ENCODE peak calls at places on chromosome 13, in nine cellular contexts. One of them, this sample, is unnamed.

GRCh38 chr13:42539670-42540069 is 34.3 kb upstream of the TNFSF11 start:
- DNase-seq in NCI-H1105: no peak
- DNase-seq in foreskin fibroblast: no peak
- DNase-seq in CD8-positive, alpha-beta T cell: no peak
- DNase-seq in amniotic stem cell: no peak
- DNase-seq in neural progenitor cell: no peak
- DNase-seq in KG1: no peak
- DNase-seq in HCEC 1CT: no peak
- DNase-seq in stimulated activated CD4-positive, alpha-beta T cell treated with anti-CD3 and anti-CD28 coated beads, Interleukin-2, amount 100 ng/mL, for 24 hours: no peak
- DNase-seq in this sample: no peak

GRCh38 chr13:77907653-77908341 is 10.8 kb downstream of the EDNRB start:
- DNase-seq in HCEC 1CT: no peak
- DNase-seq in stimulated activated CD4-positive, alpha-beta T cell treated with anti-CD3 and anti-CD28 coated beads, Interleukin-2, amount 100 ng/mL, for 24 hours: no peak
- DNase-seq in neural progenitor cell: no peak
- DNase-seq in NCI-H1105: no peak
- DNase-seq in amniotic stem cell: no peak
- DNase-seq in KG1: no peak
- DNase-seq in foreskin fibroblast: no peak
- DNase-seq in CD8-positive, alpha-beta T cell: no peak
- DNase-seq in this sample: no peak

GRCh38 chr13:98978280-98978679 is 416 bp upstream of the DOCK9 start:
- DNase-seq in CD8-positive, alpha-beta T cell: no peak
- DNase-seq in stimulated activated CD4-positive, alpha-beta T cell treated with anti-CD3 and anti-CD28 coated beads, Interleukin-2, amount 100 ng/mL, for 24 hours: no peak
- DNase-seq in KG1: no peak
- DNase-seq in foreskin fibroblast: peak
- DNase-seq in NCI-H1105: no peak
- DNase-seq in amniotic stem cell: no peak
- DNase-seq in HCEC 1CT: peak
- DNase-seq in neural progenitor cell: no peak
- DNase-seq in this sample: no peak

GRCh38 chr13:75486146-75486545 is 4.2 kb upstream of the TBC1D4 start:
- DNase-seq in amniotic stem cell: no peak
- DNase-seq in CD8-positive, alpha-beta T cell: no peak
- DNase-seq in stimulated activated CD4-positive, alpha-beta T cell treated with anti-CD3 and anti-CD28 coated beads, Interleukin-2, amount 100 ng/mL, for 24 hours: no peak
- DNase-seq in HCEC 1CT: no peak
- DNase-seq in KG1: no peak
- DNase-seq in NCI-H1105: no peak
- DNase-seq in neural progenitor cell: peak
- DNase-seq in foreskin fibroblast: no peak
- DNase-seq in this sample: no peak

GRCh38 chr13:50951366-50951765 is 41.8 kb downstream of the RNASEH2B start:
- DNase-seq in foreskin fibroblast: no peak
- DNase-seq in stimulated activated CD4-positive, alpha-beta T cell treated with anti-CD3 and anti-CD28 coated beads, Interleukin-2, amount 100 ng/mL, for 24 hours: no peak
- DNase-seq in KG1: no peak
- DNase-seq in CD8-positive, alpha-beta T cell: no peak
- DNase-seq in amniotic stem cell: no peak
- DNase-seq in HCEC 1CT: no peak
- DNase-seq in NCI-H1105: no peak
- DNase-seq in neural progenitor cell: no peak
- DNase-seq in this sample: no peak

GRCh38 chr13:95643814-95644598 is 500 bp downstream of the DZIP1 start:
- DNase-seq in foreskin fibroblast: peak
- DNase-seq in KG1: no peak
- DNase-seq in stimulated activated CD4-positive, alpha-beta T cell treated with anti-CD3 and anti-CD28 coated beads, Interleukin-2, amount 100 ng/mL, for 24 hours: peak
- DNase-seq in HCEC 1CT: peak
- DNase-seq in neural progenitor cell: peak
- DNase-seq in NCI-H1105: peak
- DNase-seq in CD8-positive, alpha-beta T cell: no peak
- DNase-seq in amniotic stem cell: no peak
- DNase-seq in this sample: peak

GRCh38 chr13:31174018-31174417 is 12.3 kb upstream of the HSPH1 start:
- DNase-seq in amniotic stem cell: no peak
- DNase-seq in HCEC 1CT: peak
- DNase-seq in neural progenitor cell: no peak
- DNase-seq in foreskin fibroblast: no peak
- DNase-seq in KG1: no peak
- DNase-seq in NCI-H1105: no peak
- DNase-seq in CD8-positive, alpha-beta T cell: no peak
- DNase-seq in stimulated activated CD4-positive, alpha-beta T cell treated with anti-CD3 and anti-CD28 coated beads, Interleukin-2, amount 100 ng/mL, for 24 hours: no peak
- DNase-seq in this sample: peak

GRCh38 chr13:75365724-75366173 is 116.2 kb downstream of the TBC1D4 start:
- DNase-seq in amniotic stem cell: peak
- DNase-seq in NCI-H1105: no peak
- DNase-seq in stimulated activated CD4-positive, alpha-beta T cell treated with anti-CD3 and anti-CD28 coated beads, Interleukin-2, amount 100 ng/mL, for 24 hours: no peak
- DNase-seq in KG1: no peak
- DNase-seq in CD8-positive, alpha-beta T cell: no peak
- DNase-seq in neural progenitor cell: no peak
- DNase-seq in HCEC 1CT: peak
- DNase-seq in foreskin fibroblast: peak
- DNase-seq in this sample: no peak

GRCh38 chr13:94656766-94657165 is 55.1 kb downstream of the GPR180 start:
- DNase-seq in neural progenitor cell: no peak
- DNase-seq in KG1: no peak
- DNase-seq in HCEC 1CT: peak
- DNase-seq in foreskin fibroblast: peak
- DNase-seq in amniotic stem cell: peak
- DNase-seq in stimulated activated CD4-positive, alpha-beta T cell treated with anti-CD3 and anti-CD28 coated beads, Interleukin-2, amount 100 ng/mL, for 24 hours: peak
- DNase-seq in CD8-positive, alpha-beta T cell: no peak
- DNase-seq in NCI-H1105: no peak
- DNase-seq in this sample: peak

GRCh38 chr13:113355621-113356020 is 8.3 kb downstream of the GRTP1 start:
- DNase-seq in KG1: no peak
- DNase-seq in neural progenitor cell: no peak
- DNase-seq in HCEC 1CT: no peak
- DNase-seq in NCI-H1105: no peak
- DNase-seq in amniotic stem cell: no peak
- DNase-seq in foreskin fibroblast: no peak
- DNase-seq in CD8-positive, alpha-beta T cell: no peak
- DNase-seq in stimulated activated CD4-positive, alpha-beta T cell treated with anti-CD3 and anti-CD28 coated beads, Interleukin-2, amount 100 ng/mL, for 24 hours: no peak
- DNase-seq in this sample: no peak

GRCh38 chr13:103315701-103316100 is 249.5 kb upstream of the SLC10A2 start:
- DNase-seq in foreskin fibroblast: no peak
- DNase-seq in CD8-positive, alpha-beta T cell: no peak
- DNase-seq in KG1: no peak
- DNase-seq in stimulated activated CD4-positive, alpha-beta T cell treated with anti-CD3 and anti-CD28 coated beads, Interleukin-2, amount 100 ng/mL, for 24 hours: no peak
- DNase-seq in NCI-H1105: no peak
- DNase-seq in neural progenitor cell: no peak
- DNase-seq in amniotic stem cell: no peak
- DNase-seq in HCEC 1CT: no peak
- DNase-seq in this sample: no peak

GRCh38 chr13:27770809-27771208 is 21.5 kb upstream of the GSX1 start:
- DNase-seq in amniotic stem cell: no peak
- DNase-seq in HCEC 1CT: peak
- DNase-seq in CD8-positive, alpha-beta T cell: no peak
- DNase-seq in KG1: no peak
- DNase-seq in NCI-H1105: no peak
- DNase-seq in stimulated activated CD4-positive, alpha-beta T cell treated with anti-CD3 and anti-CD28 coated beads, Interleukin-2, amount 100 ng/mL, for 24 hours: peak
- DNase-seq in foreskin fibroblast: no peak
- DNase-seq in neural progenitor cell: peak
- DNase-seq in this sample: peak

GRCh38 chr13:44857061-44857460 is 132.2 kb downstream of the NUFIP1 start:
- DNase-seq in HCEC 1CT: no peak
- DNase-seq in NCI-H1105: no peak
- DNase-seq in CD8-positive, alpha-beta T cell: no peak
- DNase-seq in stimulated activated CD4-positive, alpha-beta T cell treated with anti-CD3 and anti-CD28 coated beads, Interleukin-2, amount 100 ng/mL, for 24 hours: no peak
- DNase-seq in neural progenitor cell: no peak
- DNase-seq in KG1: no peak
- DNase-seq in foreskin fibroblast: no peak
- DNase-seq in amniotic stem cell: no peak
- DNase-seq in this sample: no peak

GRCh38 chr13:74289861-74290260 is 155.7 kb upstream of the KLF12 start:
- DNase-seq in stimulated activated CD4-positive, alpha-beta T cell treated with anti-CD3 and anti-CD28 coated beads, Interleukin-2, amount 100 ng/mL, for 24 hours: no peak
- DNase-seq in amniotic stem cell: no peak
- DNase-seq in KG1: no peak
- DNase-seq in HCEC 1CT: no peak
- DNase-seq in neural progenitor cell: no peak
- DNase-seq in CD8-positive, alpha-beta T cell: no peak
- DNase-seq in NCI-H1105: peak
- DNase-seq in foreskin fibroblast: no peak
- DNase-seq in this sample: peak

GRCh38 chr13:113665582-113666323 is 1.3 kb upstream of the GRK1 start:
- DNase-seq in KG1: no peak
- DNase-seq in stimulated activated CD4-positive, alpha-beta T cell treated with anti-CD3 and anti-CD28 coated beads, Interleukin-2, amount 100 ng/mL, for 24 hours: no peak
- DNase-seq in NCI-H1105: no peak
- DNase-seq in HCEC 1CT: no peak
- DNase-seq in CD8-positive, alpha-beta T cell: no peak
- DNase-seq in neural progenitor cell: no peak
- DNase-seq in amniotic stem cell: no peak
- DNase-seq in foreskin fibroblast: no peak
- DNase-seq in this sample: no peak

GRCh38 chr13:50396001-50396400 is 380.8 kb downstream of the KCNRG start:
- DNase-seq in foreskin fibroblast: no peak
- DNase-seq in stimulated activated CD4-positive, alpha-beta T cell treated with anti-CD3 and anti-CD28 coated beads, Interleukin-2, amount 100 ng/mL, for 24 hours: no peak
- DNase-seq in neural progenitor cell: no peak
- DNase-seq in NCI-H1105: no peak
- DNase-seq in CD8-positive, alpha-beta T cell: no peak
- DNase-seq in HCEC 1CT: no peak
- DNase-seq in amniotic stem cell: no peak
- DNase-seq in KG1: no peak
- DNase-seq in this sample: no peak

GRCh38 chr13:110109910-110110309 is 197.0 kb downstream of the COL4A1 start:
- DNase-seq in stimulated activated CD4-positive, alpha-beta T cell treated with anti-CD3 and anti-CD28 coated beads, Interleukin-2, amount 100 ng/mL, for 24 hours: no peak
- DNase-seq in neural progenitor cell: peak
- DNase-seq in KG1: no peak
- DNase-seq in NCI-H1105: no peak
- DNase-seq in HCEC 1CT: peak
- DNase-seq in amniotic stem cell: peak
- DNase-seq in foreskin fibroblast: peak
- DNase-seq in CD8-positive, alpha-beta T cell: no peak
- DNase-seq in this sample: no peak

GRCh38 chr13:40220299-40220935 is 446.0 kb downstream of the FOXO1 start:
- DNase-seq in KG1: no peak
- DNase-seq in amniotic stem cell: no peak
- DNase-seq in stimulated activated CD4-positive, alpha-beta T cell treated with anti-CD3 and anti-CD28 coated beads, Interleukin-2, amount 100 ng/mL, for 24 hours: peak
- DNase-seq in NCI-H1105: no peak
- DNase-seq in HCEC 1CT: peak
- DNase-seq in neural progenitor cell: no peak
- DNase-seq in foreskin fibroblast: no peak
- DNase-seq in CD8-positive, alpha-beta T cell: no peak
- DNase-seq in this sample: no peak

GRCh38 chr13:37326319-37326718 is 220.9 kb upstream of the CSNK1A1L start:
- DNase-seq in KG1: no peak
- DNase-seq in amniotic stem cell: no peak
- DNase-seq in neural progenitor cell: no peak
- DNase-seq in CD8-positive, alpha-beta T cell: no peak
- DNase-seq in NCI-H1105: no peak
- DNase-seq in foreskin fibroblast: no peak
- DNase-seq in HCEC 1CT: peak
- DNase-seq in stimulated activated CD4-positive, alpha-beta T cell treated with anti-CD3 and anti-CD28 coated beads, Interleukin-2, amount 100 ng/mL, for 24 hours: no peak
- DNase-seq in this sample: no peak

GRCh38 chr13:99158846-99159245 is 41.8 kb upstream of the UBAC2 start:
- DNase-seq in stimulated activated CD4-positive, alpha-beta T cell treated with anti-CD3 and anti-CD28 coated beads, Interleukin-2, amount 100 ng/mL, for 24 hours: no peak
- DNase-seq in amniotic stem cell: no peak
- DNase-seq in KG1: no peak
- DNase-seq in foreskin fibroblast: no peak
- DNase-seq in CD8-positive, alpha-beta T cell: no peak
- DNase-seq in HCEC 1CT: no peak
- DNase-seq in neural progenitor cell: no peak
- DNase-seq in NCI-H1105: no peak
- DNase-seq in this sample: no peak

GRCh38 chr13:51818771-51819511 is 15.0 kb upstream of the DHRS12 start:
- DNase-seq in foreskin fibroblast: no peak
- DNase-seq in KG1: no peak
- DNase-seq in neural progenitor cell: no peak
- DNase-seq in CD8-positive, alpha-beta T cell: peak
- DNase-seq in stimulated activated CD4-positive, alpha-beta T cell treated with anti-CD3 and anti-CD28 coated beads, Interleukin-2, amount 100 ng/mL, for 24 hours: peak
- DNase-seq in amniotic stem cell: no peak
- DNase-seq in NCI-H1105: no peak
- DNase-seq in HCEC 1CT: no peak
- DNase-seq in this sample: no peak

GRCh38 chr13:97700306-97700848 is 253.1 kb upstream of the IPO5 start:
- DNase-seq in CD8-positive, alpha-beta T cell: no peak
- DNase-seq in stimulated activated CD4-positive, alpha-beta T cell treated with anti-CD3 and anti-CD28 coated beads, Interleukin-2, amount 100 ng/mL, for 24 hours: no peak
- DNase-seq in amniotic stem cell: no peak
- DNase-seq in neural progenitor cell: no peak
- DNase-seq in HCEC 1CT: no peak
- DNase-seq in NCI-H1105: no peak
- DNase-seq in KG1: no peak
- DNase-seq in foreskin fibroblast: no peak
- DNase-seq in this sample: no peak

GRCh38 chr13:37134411-37135041 is 29.1 kb upstream of the CSNK1A1L start:
- DNase-seq in foreskin fibroblast: peak
- DNase-seq in amniotic stem cell: no peak
- DNase-seq in KG1: no peak
- DNase-seq in stimulated activated CD4-positive, alpha-beta T cell treated with anti-CD3 and anti-CD28 coated beads, Interleukin-2, amount 100 ng/mL, for 24 hours: no peak
- DNase-seq in NCI-H1105: no peak
- DNase-seq in neural progenitor cell: no peak
- DNase-seq in CD8-positive, alpha-beta T cell: no peak
- DNase-seq in HCEC 1CT: peak
- DNase-seq in this sample: peak

GRCh38 chr13:55155046-55155445 is 1985.7 kb upstream of the PRR20A start:
- DNase-seq in NCI-H1105: peak
- DNase-seq in stimulated activated CD4-positive, alpha-beta T cell treated with anti-CD3 and anti-CD28 coated beads, Interleukin-2, amount 100 ng/mL, for 24 hours: no peak
- DNase-seq in CD8-positive, alpha-beta T cell: no peak
- DNase-seq in KG1: no peak
- DNase-seq in neural progenitor cell: no peak
- DNase-seq in amniotic stem cell: no peak
- DNase-seq in foreskin fibroblast: no peak
- DNase-seq in HCEC 1CT: no peak
- DNase-seq in this sample: peak

GRCh38 chr13:105363747-105364177 is 1171.7 kb downstream of the EFNB2 start:
- DNase-seq in amniotic stem cell: no peak
- DNase-seq in CD8-positive, alpha-beta T cell: no peak
- DNase-seq in foreskin fibroblast: peak
- DNase-seq in KG1: peak
- DNase-seq in NCI-H1105: peak
- DNase-seq in HCEC 1CT: no peak
- DNase-seq in neural progenitor cell: peak
- DNase-seq in stimulated activated CD4-positive, alpha-beta T cell treated with anti-CD3 and anti-CD28 coated beads, Interleukin-2, amount 100 ng/mL, for 24 hours: no peak
- DNase-seq in this sample: peak

GRCh38 chr13:100394005-100394695 is 194.4 kb downstream of the GGACT start:
- DNase-seq in stimulated activated CD4-positive, alpha-beta T cell treated with anti-CD3 and anti-CD28 coated beads, Interleukin-2, amount 100 ng/mL, for 24 hours: no peak
- DNase-seq in neural progenitor cell: no peak
- DNase-seq in CD8-positive, alpha-beta T cell: no peak
- DNase-seq in foreskin fibroblast: peak
- DNase-seq in amniotic stem cell: peak
- DNase-seq in HCEC 1CT: peak
- DNase-seq in KG1: no peak
- DNase-seq in NCI-H1105: no peak
- DNase-seq in this sample: peak

GRCh38 chr13:27022571-27023311 is 148.9 kb downstream of the USP12 start:
- DNase-seq in stimulated activated CD4-positive, alpha-beta T cell treated with anti-CD3 and anti-CD28 coated beads, Interleukin-2, amount 100 ng/mL, for 24 hours: no peak
- DNase-seq in neural progenitor cell: no peak
- DNase-seq in CD8-positive, alpha-beta T cell: no peak
- DNase-seq in KG1: no peak
- DNase-seq in amniotic stem cell: no peak
- DNase-seq in NCI-H1105: no peak
- DNase-seq in foreskin fibroblast: peak
- DNase-seq in HCEC 1CT: peak
- DNase-seq in this sample: no peak

GRCh38 chr13:75079226-75079625 is 402.7 kb downstream of the TBC1D4 start:
- DNase-seq in neural progenitor cell: no peak
- DNase-seq in foreskin fibroblast: peak
- DNase-seq in NCI-H1105: no peak
- DNase-seq in KG1: no peak
- DNase-seq in amniotic stem cell: no peak
- DNase-seq in HCEC 1CT: no peak
- DNase-seq in CD8-positive, alpha-beta T cell: no peak
- DNase-seq in stimulated activated CD4-positive, alpha-beta T cell treated with anti-CD3 and anti-CD28 coated beads, Interleukin-2, amount 100 ng/mL, for 24 hours: no peak
- DNase-seq in this sample: no peak

GRCh38 chr13:111312944-111313590 is 7.4 kb upstream of the TEX29 start:
- DNase-seq in NCI-H1105: no peak
- DNase-seq in amniotic stem cell: no peak
- DNase-seq in HCEC 1CT: no peak
- DNase-seq in CD8-positive, alpha-beta T cell: no peak
- DNase-seq in neural progenitor cell: no peak
- DNase-seq in KG1: no peak
- DNase-seq in stimulated activated CD4-positive, alpha-beta T cell treated with anti-CD3 and anti-CD28 coated beads, Interleukin-2, amount 100 ng/mL, for 24 hours: no peak
- DNase-seq in foreskin fibroblast: no peak
- DNase-seq in this sample: no peak

GRCh38 chr13:48946163-48946562 is 29.5 kb upstream of the FNDC3A start:
- DNase-seq in stimulated activated CD4-positive, alpha-beta T cell treated with anti-CD3 and anti-CD28 coated beads, Interleukin-2, amount 100 ng/mL, for 24 hours: no peak
- DNase-seq in neural progenitor cell: no peak
- DNase-seq in amniotic stem cell: no peak
- DNase-seq in HCEC 1CT: no peak
- DNase-seq in foreskin fibroblast: no peak
- DNase-seq in NCI-H1105: no peak
- DNase-seq in CD8-positive, alpha-beta T cell: no peak
- DNase-seq in KG1: no peak
- DNase-seq in this sample: no peak

This sample was measured in A673.